ENCODE peak calls at places on chromosomes 3 and 15, in six cellular contexts. One of them, this sample, is unnamed.

GRCh38 chr3:14879161-14879888 is 60.6 kb downstream of the FGD5 start:
- DNase-seq in heart left ventricle: peak; percentile 45
- DNase-seq in body of pancreas: no peak
- DNase-seq in bronchial epithelial cell: no peak
- DNase-seq in kidney: peak; percentile 81
- DNase-seq in adrenal gland: peak; percentile 71
- DNase-seq in this sample: no peak

GRCh38 chr3:172846706-172847105 is 96.2 kb downstream of the ECT2 start:
- DNase-seq in kidney: no peak
- DNase-seq in bronchial epithelial cell: peak; percentile 69
- DNase-seq in heart left ventricle: no peak
- DNase-seq in adrenal gland: no peak
- DNase-seq in body of pancreas: no peak
- DNase-seq in this sample: no peak

GRCh38 chr3:131033480-131034080 is 6.9 kb downstream of the NEK11 start:
- DNase-seq in bronchial epithelial cell: peak; percentile 66
- DNase-seq in heart left ventricle: no peak
- DNase-seq in kidney: no peak
- DNase-seq in body of pancreas: peak; percentile 16
- DNase-seq in adrenal gland: no peak
- DNase-seq in this sample: peak; percentile 37

GRCh38 chr15:89442671-89443307 is 53.6 kb downstream of the RHCG start:
- DNase-seq in bronchial epithelial cell: peak; percentile 33
- DNase-seq in heart left ventricle: no peak
- DNase-seq in body of pancreas: peak; percentile 72
- DNase-seq in kidney: no peak
- DNase-seq in adrenal gland: peak; percentile 53
- DNase-seq in this sample: peak; percentile 75

GRCh38 chr3:187968883-187969580 is 184.9 kb upstream of the LPP start:
- DNase-seq in heart left ventricle: no peak
- DNase-seq in adrenal gland: peak; percentile 86
- DNase-seq in body of pancreas: peak; percentile 81
- DNase-seq in bronchial epithelial cell: peak; percentile 78
- DNase-seq in kidney: no peak
- DNase-seq in this sample: no peak

GRCh38 chr15:78195735-78196201 is 38.6 kb downstream of the ACSBG1 start:
- DNase-seq in kidney: no peak
- DNase-seq in heart left ventricle: no peak
- DNase-seq in body of pancreas: peak; percentile 46
- DNase-seq in adrenal gland: peak; percentile 69
- DNase-seq in bronchial epithelial cell: peak; percentile 25
- DNase-seq in this sample: no peak

GRCh38 chr15:100703032-100703578 is 100.7 kb downstream of the ASB7 start:
- DNase-seq in adrenal gland: peak; percentile 18
- DNase-seq in heart left ventricle: no peak
- DNase-seq in kidney: peak; percentile 4
- DNase-seq in body of pancreas: no peak
- DNase-seq in bronchial epithelial cell: peak; percentile 97
- DNase-seq in this sample: no peak

GRCh38 chr3:24591661-24592555 is 97.3 kb upstream of the THRB start:
- DNase-seq in heart left ventricle: no peak
- DNase-seq in bronchial epithelial cell: peak; percentile 99
- DNase-seq in body of pancreas: no peak
- DNase-seq in adrenal gland: no peak
- DNase-seq in kidney: no peak
- DNase-seq in this sample: no peak

GRCh38 chr15:69141833-69142232 is 18.6 kb upstream of the GLCE start:
- DNase-seq in adrenal gland: no peak
- DNase-seq in bronchial epithelial cell: no peak
- DNase-seq in kidney: no peak
- DNase-seq in heart left ventricle: no peak
- DNase-seq in body of pancreas: no peak
- DNase-seq in this sample: no peak

GRCh38 chr15:28984421-28985375 is 98.9 kb downstream of the APBA2 start:
- DNase-seq in body of pancreas: no peak
- DNase-seq in adrenal gland: peak; percentile 85
- DNase-seq in heart left ventricle: no peak
- DNase-seq in bronchial epithelial cell: no peak
- DNase-seq in kidney: no peak
- DNase-seq in this sample: peak; percentile 45

DNA sequence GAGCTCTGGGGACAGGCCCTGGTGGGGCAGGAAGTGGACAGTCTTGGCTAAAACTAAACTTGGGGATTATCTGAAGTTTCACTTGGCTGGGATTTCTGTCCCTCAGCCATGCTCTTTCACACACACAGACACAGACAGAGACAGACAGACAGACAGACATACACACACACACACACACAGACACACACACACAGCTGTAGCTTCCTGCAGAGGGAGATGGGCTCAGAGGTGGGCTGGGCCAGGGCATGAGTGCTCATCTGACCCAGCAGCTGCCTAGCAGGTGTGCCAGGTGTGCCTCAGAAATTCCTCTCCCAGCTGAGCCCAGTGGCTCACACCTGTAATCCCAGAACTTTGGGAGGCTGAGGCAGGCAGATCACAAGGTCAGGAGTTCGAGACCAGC is 3.3 kb downstream of the RHOV start:
- DNase-seq in heart left ventricle: no peak
- DNase-seq in bronchial epithelial cell: no peak
- DNase-seq in adrenal gland: no peak
- DNase-seq in body of pancreas: peak; percentile 60
- DNase-seq in kidney: peak; percentile 29
- DNase-seq in this sample: no peak
- TF ChIP-seq CTCF in heart left ventricle: no peak
- TF ChIP-seq CTCF in bronchial epithelial cell: no peak
- TF ChIP-seq CTCF in adrenal gland: no peak
- TF ChIP-seq CTCF in body of pancreas: no peak
- TF ChIP-seq CTCF in kidney: no peak
- TF ChIP-seq CTCF in this sample: no peak

GRCh38 chr15:50251638-50252182 is 13.8 kb downstream of the HDC start:
- DNase-seq in heart left ventricle: no peak
- DNase-seq in kidney: no peak
- DNase-seq in adrenal gland: peak; percentile 11
- DNase-seq in bronchial epithelial cell: no peak
- DNase-seq in body of pancreas: no peak
- DNase-seq in this sample: no peak
- TF ChIP-seq CTCF in heart left ventricle: no peak
- TF ChIP-seq CTCF in kidney: no peak
- TF ChIP-seq CTCF in adrenal gland: no peak
- TF ChIP-seq CTCF in bronchial epithelial cell: no peak
- TF ChIP-seq CTCF in body of pancreas: no peak
- TF ChIP-seq CTCF in this sample: no peak

GRCh38 chr3:39989746-39990145 is 180.3 kb downstream of the MYRIP start:
- DNase-seq in heart left ventricle: no peak
- DNase-seq in adrenal gland: no peak
- DNase-seq in body of pancreas: no peak
- DNase-seq in bronchial epithelial cell: no peak
- DNase-seq in kidney: no peak
- DNase-seq in this sample: no peak

GRCh38 chr3:39990532-39990931 is 181.1 kb downstream of the MYRIP start:
- DNase-seq in bronchial epithelial cell: peak; percentile 52
- DNase-seq in heart left ventricle: no peak
- DNase-seq in adrenal gland: peak; percentile 53
- DNase-seq in body of pancreas: peak; percentile 56
- DNase-seq in kidney: no peak
- DNase-seq in this sample: peak; percentile 27
- TF ChIP-seq CTCF in bronchial epithelial cell: peak; percentile 54
- TF ChIP-seq CTCF in heart left ventricle: peak; percentile 37
- TF ChIP-seq CTCF in adrenal gland: peak; percentile 60
- TF ChIP-seq CTCF in body of pancreas: peak; percentile 70
- TF ChIP-seq CTCF in kidney: peak; percentile 51
- TF ChIP-seq CTCF in this sample: peak; percentile 71

GRCh38 chr3:43994594-43995077 is 247.1 kb upstream of the TOPAZ1 start:
- DNase-seq in body of pancreas: no peak
- DNase-seq in heart left ventricle: no peak
- DNase-seq in adrenal gland: no peak
- DNase-seq in bronchial epithelial cell: no peak
- DNase-seq in kidney: no peak
- DNase-seq in this sample: no peak

GRCh38 chr3:43996379-43997301 is 245.0 kb upstream of the TOPAZ1 start:
- DNase-seq in heart left ventricle: no peak
- DNase-seq in adrenal gland: no peak
- DNase-seq in kidney: no peak
- DNase-seq in bronchial epithelial cell: peak; percentile 26
- DNase-seq in body of pancreas: no peak
- DNase-seq in this sample: peak; percentile 39

GRCh38 chr3:43997788-43998373 is 243.8 kb upstream of the TOPAZ1 start:
- DNase-seq in bronchial epithelial cell: peak; percentile 8
- DNase-seq in adrenal gland: no peak
- DNase-seq in body of pancreas: no peak
- DNase-seq in heart left ventricle: no peak
- DNase-seq in kidney: no peak
- DNase-seq in this sample: peak; percentile 21

GRCh38 chr3:43995929-43996378 is 245.7 kb upstream of the TOPAZ1 start:
- DNase-seq in heart left ventricle: no peak
- DNase-seq in adrenal gland: no peak
- DNase-seq in body of pancreas: no peak
- DNase-seq in bronchial epithelial cell: peak; percentile 13
- DNase-seq in kidney: no peak
- DNase-seq in this sample: no peak

GRCh38 chr3:43995078-43995928 is 246.4 kb upstream of the TOPAZ1 start:
- DNase-seq in bronchial epithelial cell: peak; percentile 15
- DNase-seq in adrenal gland: no peak
- DNase-seq in heart left ventricle: no peak
- DNase-seq in kidney: no peak
- DNase-seq in body of pancreas: no peak
- DNase-seq in this sample: no peak
- TF ChIP-seq CTCF in bronchial epithelial cell: no peak
- TF ChIP-seq CTCF in adrenal gland: no peak
- TF ChIP-seq CTCF in heart left ventricle: no peak
- TF ChIP-seq CTCF in kidney: no peak
- TF ChIP-seq CTCF in body of pancreas: no peak
- TF ChIP-seq CTCF in this sample: no peak

GRCh38 chr3:55673764-55674163 is 186.7 kb upstream of the WNT5A start:
- DNase-seq in bronchial epithelial cell: no peak
- DNase-seq in kidney: no peak
- DNase-seq in heart left ventricle: no peak
- DNase-seq in body of pancreas: no peak
- DNase-seq in adrenal gland: no peak
- DNase-seq in this sample: no peak

GRCh38 chr3:55678521-55679216 is 191.6 kb upstream of the WNT5A start:
- DNase-seq in bronchial epithelial cell: no peak
- DNase-seq in kidney: no peak
- DNase-seq in body of pancreas: peak; percentile 12
- DNase-seq in heart left ventricle: no peak
- DNase-seq in adrenal gland: peak; percentile 51
- DNase-seq in this sample: no peak

GRCh38 chr3:55676643-55677042 is 189.5 kb upstream of the WNT5A start:
- DNase-seq in body of pancreas: no peak
- DNase-seq in kidney: no peak
- DNase-seq in heart left ventricle: no peak
- DNase-seq in adrenal gland: no peak
- DNase-seq in bronchial epithelial cell: no peak
- DNase-seq in this sample: no peak

DNA sequence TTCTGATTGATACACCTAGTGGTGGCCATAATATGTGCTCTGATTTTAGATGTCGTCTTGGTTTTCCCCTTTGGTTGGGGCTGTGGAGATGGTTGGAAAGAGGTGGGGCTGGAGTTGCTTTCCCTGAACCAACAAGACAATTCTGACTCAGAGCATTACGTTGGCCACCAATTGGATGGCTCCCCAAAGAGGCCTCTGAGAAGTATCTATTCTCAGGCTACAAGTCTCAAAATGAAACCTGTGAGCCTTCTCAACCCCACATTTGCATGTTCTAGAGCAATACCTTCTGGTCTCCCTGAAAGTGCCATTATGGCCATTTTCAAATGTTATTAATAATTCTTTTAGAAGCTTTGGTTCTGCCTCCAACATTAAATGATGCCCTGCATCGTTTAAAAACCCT is 188.4 kb upstream of the WNT5A start:
- DNase-seq in adrenal gland: no peak
- DNase-seq in body of pancreas: no peak
- DNase-seq in bronchial epithelial cell: no peak
- DNase-seq in heart left ventricle: no peak
- DNase-seq in kidney: no peak
- DNase-seq in this sample: no peak
- TF ChIP-seq CTCF in adrenal gland: no peak
- TF ChIP-seq CTCF in body of pancreas: no peak
- TF ChIP-seq CTCF in bronchial epithelial cell: no peak
- TF ChIP-seq CTCF in heart left ventricle: no peak
- TF ChIP-seq CTCF in kidney: no peak
- TF ChIP-seq CTCF in this sample: no peak

This sample was measured in neural crest cell.